ENCODE peak calls at places on chromosomes 11 and 22, in six cellular contexts. M is neural progenitor cell, T is ovary, F is fibroblast of lung, W is stomach, U is endodermal cell. A is an unnamed sample.

GRCh38 chr22:20268350-20269012 is 363 bp upstream of the RTN4R start:
- DNase-seq in M (peak; percentile 93), T (peak; percentile 81), F (peak; percentile 26), W (peak; percentile 75), U (peak; percentile 89), A (peak; percentile 44)

GRCh38 chr11:70268526-70268925 is 2.0 kb upstream of the PPFIA1 start:
- DNase-seq in M (no peak), T (no peak), F (no peak), W (no peak), U (no peak), A (no peak)

GRCh38 chr11:1782026-1782696 is 18.4 kb upstream of the CTSD start:
- DNase-seq in M (no peak), T (no peak), F (no peak), W (no peak), U (no peak), A (no peak)

GRCh38 chr22:35629406-35630234 is 12.5 kb upstream of the MB start:
- DNase-seq in M (no peak), T (peak; percentile 85), F (peak; percentile 99), W (peak; percentile 50), U (peak; percentile 85), A (no peak)

GRCh38 chr11:95723353-95723942 is 66.1 kb downstream of the FAM76B start:
- DNase-seq in M (no peak), T (no peak), F (no peak), W (no peak), U (no peak), A (no peak)

GRCh38 chr22:49979587-49980264 is 19.2 kb downstream of the PIM3 start:
- DNase-seq in M (peak; percentile 73), T (peak; percentile 13), F (peak; percentile 45), W (peak; percentile 70), U (peak; percentile 79), A (no peak)

GRCh38 chr22:47625531-47626427 is 863.3 kb downstream of the TBC1D22A start:
- DNase-seq in M (no peak), T (peak; percentile 23), F (no peak), W (no peak), U (peak; percentile 29), A (no peak)

GRCh38 chr11:1202776-1203504 is 19.9 kb upstream of the MUC5B start:
- DNase-seq in M (peak; percentile 83), T (peak; percentile 75), F (peak; percentile 9), W (peak; percentile 76), U (peak; percentile 95), A (peak; percentile 8)

GRCh38 chr11:111265421-111265820 is 19.9 kb downstream of the POU2AF2 start:
- DNase-seq in M (no peak), T (no peak), F (no peak), W (no peak), U (no peak), A (no peak)

GRCh38 chr11:13637125-13638119 is 31.0 kb upstream of the FAR1 start:
- DNase-seq in M (no peak), T (no peak), F (no peak), W (no peak), U (no peak), A (no peak)

GRCh38 chr22:33477131-33478111 is 419.2 kb upstream of the SYN3 start:
- DNase-seq in M (no peak), T (no peak), F (no peak), W (no peak), U (no peak), A (no peak)

GRCh38 chr22:19515654-19516377 is 8.4 kb downstream of the CLDN5 start:
- DNase-seq in M (no peak), T (no peak), F (no peak), W (no peak), U (peak; percentile 29), A (no peak)

GRCh38 chr11:75380716-75381420 is 18.4 kb upstream of the RPS3 start:
- DNase-seq in M (no peak), T (no peak), F (no peak), W (no peak), U (no peak), A (no peak)

GRCh38 chr11:96149743-96150555 is 193.0 kb downstream of the MAML2 start:
- DNase-seq in M (no peak), T (no peak), F (no peak), W (no peak), U (no peak), A (no peak)

GRCh38 chr11:126949066-126949945 is 51.3 kb downstream of the KIRREL3 start:
- DNase-seq in M (peak; percentile 48), T (no peak), F (no peak), W (no peak), U (no peak), A (no peak)

GRCh38 chr11:69263736-69264052 is 30.3 kb upstream of the MYEOV start:
- DNase-seq in M (no peak), T (no peak), F (no peak), W (no peak), U (no peak), A (no peak)
- H3K27ac ChIP-seq in M (no peak overlapping the region), T (no peak overlapping the region), F (no peak overlapping the region), W (no peak overlapping the region), U (no peak overlapping the region), A (no peak overlapping the region)

DNA sequence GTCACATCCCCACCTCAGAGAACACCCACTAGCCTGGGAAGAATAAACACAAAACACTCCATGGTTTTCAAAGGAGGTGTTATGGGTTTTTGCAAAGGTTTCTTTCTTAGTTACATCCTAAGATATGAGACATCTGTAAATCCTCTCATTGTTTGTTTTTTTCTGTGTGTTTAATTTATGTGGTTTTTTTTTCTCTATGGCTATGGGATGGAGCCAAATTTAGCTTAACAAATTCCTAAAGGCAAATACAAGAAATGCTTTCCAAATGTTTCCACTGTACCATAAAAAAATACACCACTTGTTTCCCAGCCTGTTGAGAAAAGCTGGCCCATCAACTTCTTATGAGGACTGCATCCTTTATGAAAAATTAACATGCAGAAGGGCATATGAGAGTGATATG is 137.8 kb upstream of the TTC12 start:
- DNase-seq in M (no peak), T (no peak), F (peak; percentile 74), W (no peak), U (no peak), A (no peak)
- H3K27ac ChIP-seq in M (no peak overlapping the region), T (no peak overlapping the region), F (no peak overlapping the region), W (no peak overlapping the region), U (no peak overlapping the region), A (no peak overlapping the region)

DNA sequence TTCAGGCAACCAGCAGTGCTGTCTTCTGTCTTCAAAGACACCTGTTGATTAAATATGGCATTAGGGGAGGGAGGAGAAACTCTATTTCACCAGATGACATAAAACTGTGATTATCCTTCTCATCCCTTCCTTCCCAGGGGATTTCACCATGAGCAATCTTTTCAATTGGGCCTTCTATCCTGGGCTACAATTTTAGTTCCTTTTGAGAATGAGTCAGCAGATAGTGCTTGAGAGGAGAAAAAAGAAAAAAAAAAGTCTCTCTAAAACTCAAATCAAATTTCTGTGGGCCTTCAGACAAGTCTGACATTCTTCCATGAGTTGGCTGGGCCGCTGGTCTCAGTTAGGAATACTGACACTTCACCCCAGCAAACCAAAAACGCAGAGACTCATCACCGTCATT is 7.2 kb downstream of the FLI1 start:
- DNase-seq in M (no peak), T (no peak), F (no peak), W (no peak), U (peak; percentile 5), A (no peak)
- H3K27ac ChIP-seq in M (no peak overlapping the region), T (no peak overlapping the region), F (no peak overlapping the region), W (no peak overlapping the region), U (no peak overlapping the region), A (no peak overlapping the region)

GRCh38 chr11:15695096-15695721 is 580.5 kb downstream of the INSC start:
- DNase-seq in M (no peak), T (no peak), F (no peak), W (no peak), U (peak; percentile 63), A (no peak)
- H3K27ac ChIP-seq in M (no peak overlapping the region), T (no peak overlapping the region), F (no peak overlapping the region), W (no peak overlapping the region), U (peak overlapping the region; percentile 34), A (no peak overlapping the region)

GRCh38 chr22:46077669-46078099 is 72.6 kb upstream of the PPARA start:
- DNase-seq in M (no peak), T (peak; percentile 72), F (no peak), W (peak; percentile 25), U (no peak), A (no peak)
- H3K27ac ChIP-seq in M (no peak overlapping the region), T (peak overlapping the region; percentile 98), F (peak overlapping the region; percentile 97), W (peak overlapping the region; percentile 99), U (no peak overlapping the region), A (peak overlapping the region; percentile 99)

GRCh38 chr11:8285228-8285627 is 21.6 kb upstream of the LMO1 start:
- DNase-seq in M (peak; percentile 0), T (no peak), F (no peak), W (no peak), U (no peak), A (no peak)

GRCh38 chr11:8285796-8286195 is 22.1 kb upstream of the LMO1 start:
- DNase-seq in M (no peak), T (no peak), F (no peak), W (no peak), U (no peak), A (no peak)

GRCh38 chr11:8281266-8281665 is 17.6 kb upstream of the LMO1 start:
- DNase-seq in M (peak; percentile 0), T (no peak), F (no peak), W (no peak), U (peak; percentile 12), A (no peak)

GRCh38 chr11:8282621-8283509 is 19.2 kb upstream of the LMO1 start:
- DNase-seq in M (peak; percentile 67), T (no peak), F (no peak), W (no peak), U (peak; percentile 77), A (no peak)

DNA sequence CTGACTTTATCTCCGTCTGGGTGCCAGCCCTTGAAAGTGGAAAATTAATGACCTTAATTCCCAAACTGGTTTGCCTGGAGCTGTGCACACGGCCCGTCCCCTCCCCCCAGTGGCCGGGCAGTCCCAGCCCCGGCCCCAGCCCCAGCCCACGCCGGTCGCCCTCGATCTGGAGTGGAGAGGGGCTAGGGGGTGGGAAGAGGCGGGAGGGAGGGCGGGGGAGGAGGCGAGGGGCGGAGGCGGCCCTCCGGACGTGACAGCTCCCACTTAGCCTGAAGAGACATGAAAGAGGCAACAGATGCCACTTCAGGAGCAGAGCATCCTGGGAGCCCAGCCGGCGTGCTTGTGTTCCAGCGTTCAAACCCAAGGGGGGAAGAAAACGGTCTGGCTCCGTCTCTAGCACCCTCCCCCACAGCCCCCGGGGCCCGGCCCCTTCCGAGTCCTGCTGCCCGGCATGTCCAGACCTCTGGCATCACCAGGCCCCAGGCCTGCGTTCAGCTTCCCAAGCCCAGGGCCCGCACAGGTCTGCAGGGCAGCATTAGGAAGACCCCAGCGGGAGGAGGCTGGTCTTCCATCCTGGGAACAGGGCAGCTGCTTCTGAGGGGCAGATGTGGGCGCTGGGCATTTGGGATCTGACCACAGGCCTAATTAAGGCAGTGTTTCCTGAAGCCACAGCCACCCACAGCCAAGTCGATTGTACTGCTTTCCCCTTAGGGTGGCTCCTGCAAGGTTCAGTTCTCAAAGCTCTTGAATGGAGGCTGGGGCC is 20.0 kb upstream of the LMO1 start:
- DNase-seq in M (peak; percentile 67), T (peak; percentile 47), F (no peak), W (no peak), U (peak; percentile 73), A (no peak)
- H3K27ac ChIP-seq in M (no peak overlapping the region), T (no peak overlapping the region), F (no peak overlapping the region), W (no peak overlapping the region), U (peak overlapping the region; percentile 84), A (no peak overlapping the region)

A was measured in substantia nigra.